ENCODE peak calls at places on chromosomes 13 and 19, in nine cellular contexts. X is adipocyte, E is fibroblast of lung, Q is adrenal gland, Z is cardiac muscle cell, T is psoas muscle, B is astrocyte, U is Peyer's patch, J is tibial artery. V is an unnamed sample. For H3K9me3, H3K36me3 and H3K4me1, the result is how much of the 10 kb centered on the place peaks cover.

GRCh38 chr19:13299838-13300237 is 149.6 kb downstream of the IER2 start:
- DNase-seq in T (no peak), U (no peak), Q (no peak), E (no peak), J (no peak), Z (no peak), X (no peak), B (no peak), V (no peak)

GRCh38 chr19:6233051-6233826 is 46.5 kb downstream of the MLLT1 start:
- DNase-seq in U (peak), J (no peak), X (peak), E (peak), T (peak), B (peak), Q (peak), Z (peak), V (peak)

GRCh38 chr19:38290631-38291147 is 13.4 kb upstream of the C19orf33 start:
- DNase-seq in Q (no peak), Z (peak), J (no peak), X (peak), B (peak), U (no peak), E (peak), T (no peak), V (peak)

GRCh38 chr19:16340092-16340491 is 15.5 kb downstream of the KLF2 start:
- DNase-seq in J (no peak), Q (no peak), X (no peak), B (peak), T (no peak), U (no peak), E (no peak), Z (no peak), V (no peak)

GRCh38 chr13:27406178-27406939 is 18.1 kb upstream of the GTF3A start:
- DNase-seq in Z (peak), T (no peak), E (peak), B (peak), J (no peak), U (no peak), Q (no peak), X (peak), V (peak)

GRCh38 chr13:86000546-86000945 is 201.3 kb upstream of the SLITRK6 start:
- DNase-seq in T (no peak), U (no peak), Z (no peak), X (no peak), B (no peak), E (no peak), Q (no peak), J (no peak), V (no peak)

GRCh38 chr13:34507630-34508029 is 434.4 kb upstream of the NBEA start:
- DNase-seq in T (no peak), J (no peak), Q (no peak), U (no peak), B (peak), X (peak), E (peak), Z (no peak), V (no peak)

GRCh38 chr19:16441661-16442071 is 30.1 kb downstream of the EPS15L1 start:
- DNase-seq in J (no peak), Q (peak), Z (no peak), U (no peak), B (no peak), E (no peak), T (no peak), X (no peak), V (no peak)

GRCh38 chr19:31347828-31348314 is 1.4 kb downstream of the TSHZ3 start:
- DNase-seq in Z (peak), X (peak), T (no peak), E (peak), B (peak), J (no peak), Q (peak), U (no peak), V (no peak)

GRCh38 chr13:27857271-27857670 is 62.5 kb upstream of the PDX1 start:
- DNase-seq in T (no peak), Q (no peak), E (no peak), X (no peak), Z (no peak), B (no peak), U (no peak), J (no peak), V (no peak)

GRCh38 chr13:61664821-61665705 is 249.4 kb upstream of the PCDH20 start:
- DNase-seq in E (no peak), Z (peak), X (no peak), T (no peak), Q (no peak), J (no peak), B (peak), U (peak), V (no peak)

GRCh38 chr19:12668937-12669271 is 2.3 kb downstream of the WDR83 start:
- DNase-seq in Q (peak), T (peak), U (no peak), B (peak), X (peak), E (peak), J (peak), Z (peak), V (peak)

GRCh38 chr13:35159041-35159440 is 217.0 kb downstream of the NBEA start:
- DNase-seq in Z (no peak), E (no peak), X (no peak), T (no peak), B (no peak), U (no peak), Q (no peak), J (no peak), V (no peak)

GRCh38 chr19:54674021-54674617 is 11.3 kb downstream of the LILRB4 start:
- DNase-seq in Q (no peak), B (no peak), J (no peak), T (no peak), X (peak), Z (peak), U (no peak), E (peak), V (no peak)

GRCh38 chr19:46963093-46963734 is 56.4 kb upstream of the NPAS1 start:
- DNase-seq in X (peak), B (peak), Z (peak), J (no peak), E (peak), U (no peak), Q (no peak), T (no peak), V (no peak)

GRCh38 chr13:39036212-39036611 is 1.7 kb downstream of the PROSER1 start:
- DNase-seq in E (peak), J (no peak), T (no peak), X (peak), U (no peak), Q (no peak), B (peak), Z (peak), V (no peak)

GRCh38 chr13:97257800-97258799 is 36.0 kb downstream of the MBNL2 start:
- DNase-seq in Z (peak), Q (peak), U (no peak), B (peak), E (peak), T (peak), X (peak), J (peak), V (peak)

GRCh38 chr13:23979361-23980159 is 82.3 kb upstream of the C1QTNF9B start:
- DNase-seq in T (peak), U (peak), Q (peak), X (peak), E (peak), J (peak), Z (peak), B (peak), V (peak)

GRCh38 chr19:29834991-29835390 is 23.2 kb downstream of the CCNE1 start:
- DNase-seq in Z (no peak), Q (no peak), J (no peak), U (no peak), B (no peak), X (no peak), T (no peak), E (no peak), V (no peak)

GRCh38 chr13:77061362-77061761 is 34.4 kb upstream of the FBXL3 start:
- DNase-seq in U (no peak), B (no peak), X (no peak), J (no peak), Z (no peak), T (no peak), E (no peak), Q (no peak), V (no peak)

GRCh38 chr19:16497042-16497441 is 848 bp downstream of the C19orf44 start:
- DNase-seq in Z (no peak), Q (no peak), B (no peak), J (no peak), X (no peak), U (no peak), T (no peak), E (no peak), V (no peak)

GRCh38 chr13:49374585-49375290 is 69.1 kb downstream of the CAB39L start:
- DNase-seq in B (peak), X (peak), J (no peak), T (no peak), E (peak), Q (no peak), Z (peak), U (no peak), V (no peak)

GRCh38 chr19:41083516-41083915 is 4.7 kb upstream of the CYP2A13 start:
- DNase-seq in X (no peak), Q (no peak), B (no peak), J (no peak), Z (no peak), E (no peak), T (no peak), U (no peak), V (no peak)

GRCh38 chr13:43196171-43196611 is 172.8 kb downstream of the DNAJC15 start:
- DNase-seq in J (no peak), E (peak), X (peak), Q (peak), Z (peak), B (no peak), T (peak), U (no peak), V (peak)

GRCh38 chr19:45419396-45419795 is 4.3 kb downstream of the ERCC1 start:
- DNase-seq in U (no peak), Q (no peak), Z (no peak), T (no peak), J (no peak), B (no peak), X (no peak), E (no peak), V (no peak)

GRCh38 chr13:114151565-114152284 is 19.3 kb upstream of the RASA3 start:
- DNase-seq in T (peak), U (peak), E (peak), B (no peak), Q (no peak), Z (peak), J (no peak), X (no peak), V (peak)

GRCh38 chr13:66992183-66992582 is 238.0 kb downstream of the PCDH9 start:
- DNase-seq in X (peak), J (no peak), T (no peak), Q (no peak), U (no peak), B (peak), Z (peak), E (peak), V (no peak)

GRCh38 chr19:19447536-19448237 is 42.2 kb downstream of the GATAD2A start:
- DNase-seq in J (no peak), E (no peak), T (no peak), B (no peak), X (no peak), Q (peak), Z (no peak), U (peak), V (peak)

GRCh38 chr13:46622013-46622917 is 69.3 kb downstream of the LRCH1 start:
- DNase-seq in Q (no peak), J (no peak), U (no peak), E (no peak), X (no peak), T (no peak), Z (no peak), B (no peak), V (no peak)

GRCh38 chr19:34480971-34481821 is at the start of gene WTIP:
- DNase-seq in Q (peak), Z (peak), U (peak), T (peak), E (peak), J (peak), B (peak), X (peak), V (peak)

GRCh38 chr13:46663216-46663615 is 110.2 kb downstream of the LRCH1 start:
- DNase-seq in X (no peak), B (no peak), U (no peak), J (no peak), T (no peak), E (no peak), Q (no peak), Z (no peak), V (no peak)

GRCh38 chr13:39461685-39462266 is 141.2 kb downstream of the LHFPL6 start:
- DNase-seq in E (no peak), T (no peak), Q (no peak), U (no peak), B (peak), X (peak), Z (no peak), J (no peak), V (no peak)

GRCh38 chr19:1079566-1080111 is 12.7 kb downstream of the ARHGAP45 start:
- DNase-seq in Z (no peak), Q (no peak), U (peak), J (no peak), T (no peak), E (no peak), X (no peak), B (no peak), V (no peak)

GRCh38 chr19:13764101-13764807 is at the start of gene MRI1:
- DNase-seq in Q (peak), T (peak), Z (peak), J (peak), B (peak), U (peak), E (peak), X (peak), V (peak)

GRCh38 chr19:27906081-27906480 is 1306.9 kb downstream of the UQCRFS1 start:
- DNase-seq in E (no peak), T (no peak), X (no peak), J (no peak), Q (no peak), B (no peak), U (no peak), Z (no peak), V (no peak)

GRCh38 chr13:63554157-63554556 is 2138.5 kb upstream of the PCDH20 start:
- DNase-seq in B (no peak), Q (no peak), Z (no peak), E (no peak), U (no peak), X (peak), T (no peak), J (no peak), V (no peak)

GRCh38 chr13:111251646-111252448 is 68.6 kb upstream of the TEX29 start:
- DNase-seq in X (peak), Q (no peak), T (no peak), Z (no peak), J (no peak), U (no peak), B (no peak), E (no peak), V (no peak)

GRCh38 chr19:2853015-2853606 is 11.8 kb downstream of the ZNF555 start:
- DNase-seq in T (no peak), Z (no peak), U (no peak), J (no peak), E (peak), Q (no peak), B (no peak), X (no peak), V (no peak)
- H3K9me3 ChIP-seq in T (half or more), Z (under half), U (under half), J (half or more), E (under half), Q (under half), B (half or more), X (half or more), V (under half)

GRCh38 chr19:15185188-15185587 is 15.6 kb downstream of the NOTCH3 start:
- DNase-seq in X (no peak), E (no peak), T (peak), J (no peak), Q (no peak), U (no peak), Z (no peak), B (no peak), V (no peak)

GRCh38 chr19:15181394-15181793 is 19.4 kb downstream of the NOTCH3 start:
- DNase-seq in X (no peak), J (no peak), B (no peak), Z (no peak), E (no peak), T (no peak), Q (no peak), U (no peak), V (no peak)

GRCh38 chr19:15180451-15181390 is 20.1 kb downstream of the NOTCH3 start:
- DNase-seq in B (no peak), T (peak), X (no peak), J (no peak), Z (no peak), Q (peak), E (no peak), U (peak), V (peak)

GRCh38 chr19:15187026-15188007 is 13.5 kb downstream of the NOTCH3 start:
- DNase-seq in E (no peak), B (no peak), U (no peak), Q (no peak), X (no peak), T (no peak), J (no peak), Z (no peak), V (no peak)

DNA sequence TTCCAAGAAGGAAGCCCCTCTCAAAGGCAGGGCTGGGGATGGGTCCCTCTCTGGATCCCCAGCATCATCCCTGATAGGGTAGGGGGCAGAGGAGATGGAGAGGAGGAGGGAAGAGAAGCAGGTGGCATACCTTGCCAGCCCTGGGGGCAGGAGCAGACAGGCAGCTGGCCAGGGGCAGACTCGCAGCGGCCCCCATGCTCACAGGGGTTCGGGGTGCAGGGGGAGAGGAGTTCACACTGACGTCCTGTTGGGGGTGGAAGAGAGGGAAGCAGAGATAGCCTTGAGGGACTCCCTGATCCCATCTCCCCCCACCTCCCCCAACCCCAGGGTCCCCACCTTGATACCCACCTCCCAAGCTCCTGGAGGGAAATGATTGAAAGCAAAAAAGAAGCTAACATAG is 16.0 kb downstream of the NOTCH3 start:
- DNase-seq in T (no peak), X (no peak), B (no peak), E (no peak), J (no peak), Z (no peak), Q (no peak), U (no peak), V (no peak)
- H3K36me3 ChIP-seq in T (under half), X (under half), B (under half), E (under half), J (half or more), Z (under half), Q (under half), U (under half), V (under half)

DNA sequence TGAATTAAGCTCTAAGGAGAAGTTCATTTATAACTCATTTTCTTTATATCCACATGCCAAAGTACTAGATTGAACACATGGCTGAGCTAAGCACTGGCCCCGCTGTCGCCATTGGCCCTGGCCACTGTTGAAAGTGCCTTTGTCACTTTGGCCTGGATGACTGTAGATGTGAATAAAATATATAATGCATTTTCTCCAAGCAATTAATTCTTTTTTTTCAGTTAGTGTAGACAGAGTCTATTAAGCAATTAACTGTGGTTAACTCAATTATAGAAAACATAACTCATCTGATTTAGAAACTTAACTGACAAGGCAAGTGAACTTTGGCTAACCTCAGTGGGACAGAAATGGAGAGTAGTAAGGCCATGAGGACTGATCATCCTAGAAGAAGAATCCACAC is 965.6 kb downstream of the EFNB2 start:
- DNase-seq in T (no peak), Q (no peak), B (no peak), X (no peak), U (no peak), E (no peak), Z (no peak), J (no peak), V (no peak)
- H3K4me1 ChIP-seq in T (under half), Q (under half), B (under half), X (under half), U (under half), E (under half), Z (under half), J (under half), V (under half)

GRCh38 chr13:101309014-101309619 is 107.2 kb downstream of the NALCN start:
- DNase-seq in J (no peak), U (no peak), E (peak), T (no peak), Z (peak), Q (no peak), B (peak), X (peak), V (no peak)
- H3K9me3 ChIP-seq in J (under half), U (under half), E (under half), T (under half), Z (under half), Q (under half), B (under half), X (under half), V (under half)

GRCh38 chr19:2187164-2187563 is 23.4 kb downstream of the DOT1L start:
- DNase-seq in T (no peak), U (no peak), E (no peak), Z (no peak), J (no peak), Q (no peak), B (no peak), X (no peak), V (no peak)

GRCh38 chr19:2184422-2185012 is 20.8 kb downstream of the DOT1L start:
- DNase-seq in T (no peak), U (no peak), Z (no peak), Q (no peak), J (no peak), X (no peak), B (no peak), E (no peak), V (no peak)

GRCh38 chr19:2188708-2189385 is 25.1 kb downstream of the DOT1L start:
- DNase-seq in X (no peak), E (peak), Q (no peak), Z (no peak), T (no peak), B (no peak), U (no peak), J (no peak), V (no peak)

GRCh38 chr19:2186071-2186846 is 22.5 kb downstream of the DOT1L start:
- DNase-seq in Q (peak), J (peak), X (peak), U (no peak), B (peak), T (peak), E (peak), Z (peak), V (peak)

GRCh38 chr19:2185734-2186070 is 22.0 kb downstream of the DOT1L start:
- DNase-seq in J (no peak), X (no peak), T (no peak), Z (no peak), Q (no peak), E (no peak), U (no peak), B (no peak), V (no peak)
- H3K36me3 ChIP-seq in J (under half), X (under half), T (under half), Z (under half), Q (under half), E (under half), U (under half), B (under half), V (under half)